ENCODE peak calls at places on chromosomes 2 and 18, in eight cellular contexts. One of them, this sample, is unnamed.

GRCh38 chr2:97724073-97724410 is 10.7 kb downstream of the ZAP70 start:
- DNase-seq in T-helper 9 cell: no peak
- DNase-seq in HFFc6: no peak
- DNase-seq in AML-193: no peak
- DNase-seq in GM13976: no peak
- DNase-seq in Right ventricle myocardium inferior: peak
- DNase-seq in lung: no peak
- DNase-seq in K562: no peak
- DNase-seq in this sample: no peak

GRCh38 chr2:54814367-54815155 is 91.1 kb downstream of the EML6 start:
- DNase-seq in T-helper 9 cell: no peak
- DNase-seq in HFFc6: no peak
- DNase-seq in AML-193: no peak
- DNase-seq in GM13976: no peak
- DNase-seq in Right ventricle myocardium inferior: no peak
- DNase-seq in lung: no peak
- DNase-seq in K562: no peak
- DNase-seq in this sample: no peak

GRCh38 chr2:220994841-220995240 is 577.3 kb downstream of the EPHA4 start:
- DNase-seq in T-helper 9 cell: no peak
- DNase-seq in HFFc6: no peak
- DNase-seq in AML-193: no peak
- DNase-seq in GM13976: no peak
- DNase-seq in Right ventricle myocardium inferior: no peak
- DNase-seq in lung: no peak
- DNase-seq in K562: no peak
- DNase-seq in this sample: no peak

GRCh38 chr2:172558372-172558771 is 2.5 kb downstream of the PDK1 start:
- DNase-seq in T-helper 9 cell: no peak
- DNase-seq in HFFc6: no peak
- DNase-seq in AML-193: no peak
- DNase-seq in GM13976: no peak
- DNase-seq in Right ventricle myocardium inferior: no peak
- DNase-seq in lung: no peak
- DNase-seq in K562: no peak
- DNase-seq in this sample: no peak

GRCh38 chr2:54553075-54553474 is 96.9 kb downstream of the SPTBN1 start:
- DNase-seq in T-helper 9 cell: no peak
- DNase-seq in HFFc6: no peak
- DNase-seq in AML-193: no peak
- DNase-seq in GM13976: no peak
- DNase-seq in Right ventricle myocardium inferior: no peak
- DNase-seq in lung: no peak
- DNase-seq in K562: no peak
- DNase-seq in this sample: no peak

GRCh38 chr2:76850969-76851368 is 671.2 kb downstream of the LRRTM4 start:
- DNase-seq in T-helper 9 cell: no peak
- DNase-seq in HFFc6: no peak
- DNase-seq in AML-193: no peak
- DNase-seq in GM13976: no peak
- DNase-seq in Right ventricle myocardium inferior: no peak
- DNase-seq in lung: no peak
- DNase-seq in K562: no peak
- DNase-seq in this sample: no peak

GRCh38 chr2:25078171-25079049 is 36.5 kb downstream of the EFR3B start:
- DNase-seq in T-helper 9 cell: no peak
- DNase-seq in HFFc6: peak
- DNase-seq in AML-193: no peak
- DNase-seq in GM13976: no peak
- DNase-seq in Right ventricle myocardium inferior: no peak
- DNase-seq in lung: no peak
- DNase-seq in K562: no peak
- DNase-seq in this sample: no peak

GRCh38 chr2:216565946-216566345 is 67.3 kb upstream of the IGFBP2 start:
- DNase-seq in T-helper 9 cell: no peak
- DNase-seq in HFFc6: no peak
- DNase-seq in AML-193: no peak
- DNase-seq in GM13976: no peak
- DNase-seq in Right ventricle myocardium inferior: no peak
- DNase-seq in lung: no peak
- DNase-seq in K562: no peak
- DNase-seq in this sample: no peak

GRCh38 chr2:63993871-63994270 is 25.4 kb downstream of the VPS54 start:
- DNase-seq in T-helper 9 cell: no peak
- DNase-seq in HFFc6: no peak
- DNase-seq in AML-193: no peak
- DNase-seq in GM13976: no peak
- DNase-seq in Right ventricle myocardium inferior: no peak
- DNase-seq in lung: no peak
- DNase-seq in K562: no peak
- DNase-seq in this sample: no peak

GRCh38 chr2:192809173-192809572 is 614.4 kb upstream of the TMEFF2 start:
- DNase-seq in T-helper 9 cell: no peak
- DNase-seq in HFFc6: no peak
- DNase-seq in AML-193: no peak
- DNase-seq in GM13976: no peak
- DNase-seq in Right ventricle myocardium inferior: no peak
- DNase-seq in lung: no peak
- DNase-seq in K562: no peak
- DNase-seq in this sample: no peak

GRCh38 chr2:100107911-100108647 is 34.3 kb downstream of the AFF3 start:
- DNase-seq in T-helper 9 cell: no peak
- DNase-seq in HFFc6: no peak
- DNase-seq in AML-193: no peak
- DNase-seq in GM13976: no peak
- DNase-seq in Right ventricle myocardium inferior: no peak
- DNase-seq in lung: no peak
- DNase-seq in K562: no peak
- DNase-seq in this sample: no peak

GRCh38 chr2:145258903-145259579 is 739.1 kb upstream of the ZEB2 start:
- DNase-seq in T-helper 9 cell: no peak
- DNase-seq in HFFc6: no peak
- DNase-seq in AML-193: peak
- DNase-seq in GM13976: no peak
- DNase-seq in Right ventricle myocardium inferior: no peak
- DNase-seq in lung: no peak
- DNase-seq in K562: no peak
- DNase-seq in this sample: no peak

GRCh38 chr18:474416-474815 is 26.1 kb downstream of the COLEC12 start:
- DNase-seq in T-helper 9 cell: no peak
- DNase-seq in HFFc6: no peak
- DNase-seq in AML-193: no peak
- DNase-seq in GM13976: no peak
- DNase-seq in Right ventricle myocardium inferior: no peak
- DNase-seq in lung: no peak
- DNase-seq in K562: no peak
- DNase-seq in this sample: no peak

GRCh38 chr2:224882291-224883171 is 159.7 kb downstream of the DOCK10 start:
- DNase-seq in T-helper 9 cell: no peak
- DNase-seq in HFFc6: peak
- DNase-seq in AML-193: peak
- DNase-seq in GM13976: no peak
- DNase-seq in Right ventricle myocardium inferior: no peak
- DNase-seq in lung: no peak
- DNase-seq in K562: no peak
- DNase-seq in this sample: no peak

GRCh38 chr2:1413156-1413690 is at the start of gene TPO:
- DNase-seq in T-helper 9 cell: no peak
- DNase-seq in HFFc6: no peak
- DNase-seq in AML-193: no peak
- DNase-seq in GM13976: no peak
- DNase-seq in Right ventricle myocardium inferior: no peak
- DNase-seq in lung: no peak
- DNase-seq in K562: no peak
- DNase-seq in this sample: no peak

GRCh38 chr2:54894467-54894866 is 155.8 kb downstream of the RTN4 start:
- DNase-seq in T-helper 9 cell: no peak
- DNase-seq in HFFc6: no peak
- DNase-seq in AML-193: no peak
- DNase-seq in GM13976: no peak
- DNase-seq in Right ventricle myocardium inferior: no peak
- DNase-seq in lung: no peak
- DNase-seq in K562: no peak
- DNase-seq in this sample: no peak

GRCh38 chr2:70962885-70963878 is 15.2 kb upstream of the ANKRD53 start:
- DNase-seq in T-helper 9 cell: no peak
- DNase-seq in HFFc6: no peak
- DNase-seq in AML-193: no peak
- DNase-seq in GM13976: peak
- DNase-seq in Right ventricle myocardium inferior: no peak
- DNase-seq in lung: peak
- DNase-seq in K562: no peak
- DNase-seq in this sample: no peak

GRCh38 chr2:238706673-238707072 is 141.2 kb upstream of the TWIST2 start:
- DNase-seq in T-helper 9 cell: no peak
- DNase-seq in HFFc6: no peak
- DNase-seq in AML-193: no peak
- DNase-seq in GM13976: no peak
- DNase-seq in Right ventricle myocardium inferior: no peak
- DNase-seq in lung: no peak
- DNase-seq in K562: no peak
- DNase-seq in this sample: no peak

GRCh38 chr2:187261705-187262104 is 186.3 kb downstream of the CALCRL start:
- DNase-seq in T-helper 9 cell: no peak
- DNase-seq in HFFc6: no peak
- DNase-seq in AML-193: no peak
- DNase-seq in GM13976: no peak
- DNase-seq in Right ventricle myocardium inferior: no peak
- DNase-seq in lung: no peak
- DNase-seq in K562: no peak
- DNase-seq in this sample: no peak

GRCh38 chr2:151716721-151717120 is 17.6 kb downstream of the NEB start:
- DNase-seq in T-helper 9 cell: no peak
- DNase-seq in HFFc6: peak
- DNase-seq in AML-193: no peak
- DNase-seq in GM13976: no peak
- DNase-seq in Right ventricle myocardium inferior: no peak
- DNase-seq in lung: no peak
- DNase-seq in K562: no peak
- DNase-seq in this sample: no peak

GRCh38 chr2:150495993-150496627 is 8.6 kb upstream of the RND3 start:
- DNase-seq in T-helper 9 cell: no peak
- DNase-seq in HFFc6: peak
- DNase-seq in AML-193: no peak
- DNase-seq in GM13976: no peak
- DNase-seq in Right ventricle myocardium inferior: no peak
- DNase-seq in lung: no peak
- DNase-seq in K562: no peak
- DNase-seq in this sample: no peak

GRCh38 chr18:50786851-50787250 is 33.0 kb downstream of the MRO start:
- DNase-seq in T-helper 9 cell: no peak
- DNase-seq in HFFc6: no peak
- DNase-seq in AML-193: no peak
- DNase-seq in GM13976: no peak
- DNase-seq in Right ventricle myocardium inferior: no peak
- DNase-seq in lung: no peak
- DNase-seq in K562: no peak
- DNase-seq in this sample: no peak

GRCh38 chr2:101986804-101987740 is 4.7 kb upstream of the IL1R2 start:
- DNase-seq in T-helper 9 cell: no peak
- DNase-seq in HFFc6: no peak
- DNase-seq in AML-193: no peak
- DNase-seq in GM13976: no peak
- DNase-seq in Right ventricle myocardium inferior: no peak
- DNase-seq in lung: no peak
- DNase-seq in K562: no peak
- DNase-seq in this sample: no peak

GRCh38 chr2:121697108-121697631 is 39.5 kb downstream of the NIFK start:
- DNase-seq in T-helper 9 cell: no peak
- DNase-seq in HFFc6: no peak
- DNase-seq in AML-193: no peak
- DNase-seq in GM13976: no peak
- DNase-seq in Right ventricle myocardium inferior: no peak
- DNase-seq in lung: peak
- DNase-seq in K562: peak
- DNase-seq in this sample: no peak

GRCh38 chr2:232545511-232546375 is 4.6 kb downstream of the TIGD1 start:
- DNase-seq in T-helper 9 cell: no peak
- DNase-seq in HFFc6: no peak
- DNase-seq in AML-193: peak
- DNase-seq in GM13976: no peak
- DNase-seq in Right ventricle myocardium inferior: no peak
- DNase-seq in lung: peak
- DNase-seq in K562: no peak
- DNase-seq in this sample: no peak

GRCh38 chr18:2994603-2995432 is 18.1 kb downstream of the LPIN2 start:
- DNase-seq in T-helper 9 cell: peak
- DNase-seq in HFFc6: no peak
- DNase-seq in AML-193: peak
- DNase-seq in GM13976: peak
- DNase-seq in Right ventricle myocardium inferior: no peak
- DNase-seq in lung: no peak
- DNase-seq in K562: peak
- DNase-seq in this sample: peak

GRCh38 chr18:3058328-3059191 is 45.6 kb upstream of the LPIN2 start:
- DNase-seq in T-helper 9 cell: no peak
- DNase-seq in HFFc6: no peak
- DNase-seq in AML-193: no peak
- DNase-seq in GM13976: no peak
- DNase-seq in Right ventricle myocardium inferior: no peak
- DNase-seq in lung: no peak
- DNase-seq in K562: no peak
- DNase-seq in this sample: no peak

GRCh38 chr2:216799873-216800421 is 59.9 kb downstream of the TNP1 start:
- DNase-seq in T-helper 9 cell: no peak
- DNase-seq in HFFc6: peak
- DNase-seq in AML-193: no peak
- DNase-seq in GM13976: no peak
- DNase-seq in Right ventricle myocardium inferior: no peak
- DNase-seq in lung: no peak
- DNase-seq in K562: peak
- DNase-seq in this sample: no peak

GRCh38 chr2:33272001-33272400 is 204.4 kb upstream of the RASGRP3 start:
- DNase-seq in T-helper 9 cell: no peak
- DNase-seq in HFFc6: no peak
- DNase-seq in AML-193: no peak
- DNase-seq in GM13976: peak
- DNase-seq in Right ventricle myocardium inferior: no peak
- DNase-seq in lung: no peak
- DNase-seq in K562: no peak
- DNase-seq in this sample: peak

GRCh38 chr18:77068321-77068841 is 64.2 kb downstream of the MBP start:
- DNase-seq in T-helper 9 cell: no peak
- DNase-seq in HFFc6: peak
- DNase-seq in AML-193: no peak
- DNase-seq in GM13976: no peak
- DNase-seq in Right ventricle myocardium inferior: peak
- DNase-seq in lung: no peak
- DNase-seq in K562: no peak
- DNase-seq in this sample: peak

GRCh38 chr2:236136483-236136882 is 31.7 kb downstream of the GBX2 start:
- DNase-seq in T-helper 9 cell: no peak
- DNase-seq in HFFc6: no peak
- DNase-seq in AML-193: no peak
- DNase-seq in GM13976: no peak
- DNase-seq in Right ventricle myocardium inferior: no peak
- DNase-seq in lung: no peak
- DNase-seq in K562: no peak
- DNase-seq in this sample: no peak

GRCh38 chr18:68769423-68769822 is 28.5 kb upstream of the CCDC102B start:
- DNase-seq in T-helper 9 cell: no peak
- DNase-seq in HFFc6: no peak
- DNase-seq in AML-193: no peak
- DNase-seq in GM13976: no peak
- DNase-seq in Right ventricle myocardium inferior: no peak
- DNase-seq in lung: peak
- DNase-seq in K562: no peak
- DNase-seq in this sample: no peak

GRCh38 chr2:58428286-58428552 is 187.1 kb upstream of the FANCL start:
- DNase-seq in T-helper 9 cell: no peak
- DNase-seq in HFFc6: no peak
- DNase-seq in AML-193: no peak
- DNase-seq in GM13976: peak
- DNase-seq in Right ventricle myocardium inferior: peak
- DNase-seq in lung: no peak
- DNase-seq in K562: no peak
- DNase-seq in this sample: peak

GRCh38 chr18:7980661-7981060 is 413.5 kb downstream of the PTPRM start:
- DNase-seq in T-helper 9 cell: no peak
- DNase-seq in HFFc6: no peak
- DNase-seq in AML-193: no peak
- DNase-seq in GM13976: no peak
- DNase-seq in Right ventricle myocardium inferior: no peak
- DNase-seq in lung: no peak
- DNase-seq in K562: no peak
- DNase-seq in this sample: no peak